ENCODE peak calls at places on chromosomes 7 and 10, in six cellular contexts. O is suprapubic skin; S is transverse colon; T is CD8-positive, alpha-beta T cell; P is brain microvascular endothelial cell; V is cardiac muscle cell. M is an unnamed sample.

GRCh38 chr10:73950569-73950968 is 39.6 kb downstream of the PLAU start:
- DNase-seq in O (no peak), V (no peak), S (no peak), P (no peak), T (no peak), M (no peak)

GRCh38 chr10:46552526-46553237 is 3.8 kb downstream of the GPRIN2 start:
- DNase-seq in O (peak; percentile 76), V (no peak), T (peak; percentile 10), P (no peak), S (peak; percentile 39), M (no peak)

GRCh38 chr7:19969859-19970493 is 196.6 kb upstream of the TMEM196 start:
- DNase-seq in O (no peak), T (no peak), V (peak; percentile 60), P (peak; percentile 36), S (no peak), M (no peak)

GRCh38 chr7:64880322-64881297 is 22.5 kb upstream of the ZNF273 start:
- DNase-seq in P (no peak), S (no peak), V (no peak), T (no peak), O (peak; percentile 65), M (no peak)

GRCh38 chr7:106120500-106120899 is 8.4 kb upstream of the SYPL1 start:
- DNase-seq in T (no peak), O (no peak), S (no peak), P (no peak), V (no peak), M (no peak)

GRCh38 chr7:2601907-2602735 is 29.7 kb upstream of the TTYH3 start:
- DNase-seq in V (no peak), S (no peak), O (no peak), P (no peak), T (no peak), M (no peak)

GRCh38 chr7:30240401-30240800 is 44.0 kb upstream of the ZNRF2 start:
- DNase-seq in V (peak; percentile 57), P (no peak), S (no peak), O (no peak), T (no peak), M (no peak)

GRCh38 chr7:149179241-149179640 is 16.1 kb upstream of the ZNF282 start:
- DNase-seq in T (no peak), S (no peak), V (no peak), O (no peak), P (no peak), M (no peak)

GRCh38 chr7:145219461-145219860 is 383.6 kb upstream of the TPK1 start:
- DNase-seq in T (no peak), V (peak; percentile 0), P (no peak), S (no peak), O (no peak), M (no peak)

GRCh38 chr10:96719850-96720421 is 378 bp downstream of the PIK3AP1 start:
- DNase-seq in P (no peak), V (peak; percentile 6), T (peak; percentile 63), O (peak; percentile 82), S (peak; percentile 83), M (no peak)

GRCh38 chr7:99418260-99418659 is 9.5 kb downstream of the BUD31 start:
- DNase-seq in V (no peak), O (no peak), T (no peak), P (no peak), S (no peak), M (no peak)

GRCh38 chr7:22178735-22179134 is 178.2 kb downstream of the RAPGEF5 start:
- DNase-seq in O (no peak), S (no peak), V (no peak), P (no peak), T (no peak), M (no peak)

GRCh38 chr10:103493911-103494877 is 689 bp downstream of the NEURL1 start:
- DNase-seq in S (no peak), P (no peak), T (peak; percentile 24), O (no peak), V (no peak), M (no peak)

GRCh38 chr7:18829518-18830252 is 287.8 kb downstream of the TWIST1 start:
- DNase-seq in P (peak; percentile 60), S (no peak), T (no peak), O (no peak), V (peak; percentile 79), M (peak; percentile 31)

GRCh38 chr10:4162571-4163286 is 377.7 kb upstream of the KLF6 start:
- DNase-seq in O (no peak), S (no peak), V (no peak), P (no peak), T (no peak), M (no peak)

GRCh38 chr7:92872701-92873100 is 36.3 kb upstream of the CDK6 start:
- DNase-seq in T (no peak), O (no peak), V (peak; percentile 36), S (no peak), P (no peak), M (no peak)

GRCh38 chr7:122746948-122747347 is 44.2 kb upstream of the RNF148 start:
- DNase-seq in P (no peak), O (no peak), T (no peak), S (no peak), V (no peak), M (no peak)

GRCh38 chr7:129831424-129832058 is 121.2 kb downstream of the UBE2H start:
- DNase-seq in S (no peak), O (no peak), P (peak; percentile 79), V (peak; percentile 83), T (no peak), M (peak; percentile 87)

GRCh38 chr7:129828989-129829676 is 123.6 kb downstream of the UBE2H start:
- DNase-seq in V (no peak), S (no peak), P (no peak), O (no peak), T (no peak), M (no peak)

GRCh38 chr7:129828078-129828762 is 124.5 kb downstream of the UBE2H start:
- DNase-seq in O (no peak), T (no peak), V (no peak), S (no peak), P (no peak), M (no peak)

GRCh38 chr7:129830949-129831348 is 121.8 kb downstream of the UBE2H start:
- DNase-seq in S (no peak), O (no peak), T (no peak), P (no peak), V (no peak), M (no peak)

DNA sequence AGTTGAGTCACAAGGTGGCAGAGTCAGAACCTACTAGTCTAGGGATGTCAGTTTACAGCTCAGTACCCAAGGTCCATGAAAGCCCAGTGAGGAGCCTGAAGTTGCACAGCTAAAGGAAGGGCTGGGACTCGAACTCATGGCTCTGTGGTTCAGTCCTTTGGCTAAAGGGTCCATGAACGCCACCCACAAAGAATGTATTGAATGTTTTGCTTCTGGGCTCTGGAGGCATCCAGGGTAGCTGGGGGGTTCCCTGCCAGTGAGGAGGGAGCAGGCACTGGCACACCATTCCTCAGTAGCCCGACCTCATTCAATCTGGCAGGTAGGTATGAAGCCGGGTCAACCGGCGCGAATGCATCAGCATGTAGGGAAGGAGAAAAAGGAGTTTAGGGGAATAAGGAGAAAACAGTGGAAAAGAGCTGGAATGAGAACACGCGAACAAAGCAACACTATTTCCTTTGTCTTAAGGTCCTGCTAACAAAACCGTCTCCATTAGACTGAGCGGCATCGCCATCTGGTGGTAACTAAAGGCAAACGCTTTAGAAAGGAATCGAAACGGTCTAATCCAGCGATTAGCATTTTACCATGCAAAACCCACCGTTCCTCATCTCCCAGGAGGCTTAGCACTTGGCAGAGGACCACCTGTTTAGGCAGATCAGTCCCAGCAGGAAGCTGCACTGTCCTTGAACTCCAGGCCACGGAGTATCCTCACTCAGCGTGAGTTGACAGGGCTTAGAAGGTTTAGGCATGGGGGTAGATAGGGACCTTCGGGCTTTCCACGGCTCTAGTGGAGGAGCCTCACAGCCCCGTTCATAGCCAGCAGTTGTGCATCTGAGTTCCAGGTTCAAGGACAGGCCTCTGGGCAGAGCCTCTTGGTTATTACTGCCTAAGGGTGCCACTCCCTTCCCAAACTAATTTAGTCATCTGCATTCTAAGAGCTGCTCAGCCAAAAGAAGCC is 122.8 kb downstream of the UBE2H start:
- DNase-seq in T (peak; percentile 63), P (peak; percentile 56), V (peak; percentile 89), S (peak; percentile 65), O (peak; percentile 84), M (no peak)
- TF ChIP-seq CTCF in T (peak; percentile 78), P (peak; percentile 86), V (peak; percentile 87), S (peak; percentile 71), O (peak; percentile 80), M (peak; percentile 67)

DNA sequence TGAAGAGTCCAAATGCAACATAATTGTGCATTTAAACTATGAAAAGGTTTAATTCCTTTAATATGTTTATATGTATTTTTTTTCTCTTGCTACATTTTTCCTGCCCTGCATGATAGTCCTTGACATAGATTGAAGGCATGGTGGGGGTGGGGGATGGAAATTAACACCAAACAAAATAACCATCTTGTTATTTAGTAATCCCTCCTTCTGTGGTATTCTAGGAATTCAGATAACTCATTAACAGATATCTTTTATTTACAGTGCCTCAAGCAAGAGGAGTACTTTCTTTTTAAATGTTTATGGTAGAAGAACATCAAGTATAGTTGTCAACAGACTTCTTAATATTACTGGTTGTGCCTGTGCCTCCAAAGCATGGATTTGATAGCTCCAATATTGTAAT is 337.6 kb upstream of the SEMA3A start:
- DNase-seq in P (no peak), T (no peak), O (no peak), S (no peak), V (no peak), M (no peak)
- H3K4me3 ChIP-seq in P (no peak overlapping the region), T (no peak overlapping the region), O (no peak overlapping the region), S (no peak overlapping the region), V (no peak overlapping the region), M (no peak overlapping the region)

DNA sequence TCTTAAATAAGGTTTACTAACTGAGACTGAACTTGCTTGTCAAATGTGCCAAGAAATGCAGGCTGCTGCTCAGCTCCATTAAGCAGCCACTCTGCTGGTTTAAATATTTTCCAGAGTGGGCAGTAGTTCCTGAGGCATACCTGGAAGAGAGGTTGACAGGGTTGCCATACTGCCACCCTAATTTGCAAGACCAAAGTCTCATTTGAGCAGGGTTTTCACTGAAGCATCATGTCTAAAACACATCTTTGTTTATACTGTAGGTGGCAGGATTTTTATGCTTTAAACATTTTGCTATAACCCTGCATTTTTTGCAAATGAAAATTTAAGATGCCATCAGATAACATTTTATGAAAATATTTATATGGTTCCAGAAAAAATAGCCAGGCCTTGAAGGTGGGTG is 618.0 kb upstream of the LRRTM3 start:
- DNase-seq in S (no peak), O (no peak), T (no peak), V (no peak), P (no peak), M (no peak)
- TF ChIP-seq CTCF in S (no peak), O (no peak), T (no peak), V (no peak), P (peak; percentile 23), M (no peak)

DNA sequence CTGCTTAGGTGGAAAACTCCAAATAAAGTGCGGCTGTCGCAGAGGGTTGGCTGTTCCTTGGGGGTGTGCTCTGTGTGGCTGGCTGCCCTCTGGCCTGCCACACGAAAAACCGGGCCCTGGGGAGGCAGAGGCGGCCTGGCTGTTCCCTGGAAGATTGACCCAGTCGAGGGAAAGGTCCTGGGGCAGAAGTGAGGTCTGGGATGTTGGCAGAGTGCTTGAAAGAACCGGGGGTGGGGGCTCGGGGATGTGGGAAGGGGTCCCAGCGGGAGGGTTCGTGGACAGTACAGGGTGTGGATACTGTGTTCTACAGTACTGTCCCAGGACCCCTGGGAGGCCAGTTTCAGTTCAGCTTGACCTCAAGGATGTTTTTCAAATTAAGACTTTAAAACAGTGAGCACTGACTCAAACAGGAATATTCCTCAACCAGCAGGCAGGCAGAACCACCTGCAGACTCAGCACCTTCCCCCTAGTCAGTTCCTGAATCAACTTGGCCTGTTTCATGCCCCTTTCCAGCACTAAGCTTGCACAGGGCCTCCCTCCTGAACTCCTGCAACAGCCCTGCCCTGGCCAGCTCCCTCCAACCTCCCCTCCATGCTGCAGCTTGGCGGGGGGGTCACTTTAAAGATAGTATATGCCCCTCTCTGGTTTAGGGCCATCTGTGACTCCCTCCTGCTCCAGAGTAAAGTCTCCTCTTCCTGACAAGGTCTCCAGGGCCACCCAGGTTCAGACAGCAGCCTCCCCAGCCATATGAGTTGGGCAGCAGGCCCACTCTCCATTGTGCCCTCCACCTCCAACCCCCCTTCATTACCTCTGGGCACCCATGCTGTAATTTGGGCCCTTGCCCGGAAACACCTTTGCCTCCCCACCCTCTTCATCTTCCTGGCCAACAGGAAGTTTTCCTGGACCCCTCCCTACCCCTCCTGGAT is 3.2 kb upstream of the ATP6V1F start:
- DNase-seq in O (no peak), T (no peak), P (no peak), V (no peak), S (no peak), M (no peak)
- H3K4me3 ChIP-seq in O (no peak overlapping the region), T (no peak overlapping the region), P (no peak overlapping the region), V (no peak overlapping the region), S (no peak overlapping the region), M (no peak overlapping the region)

M was measured in AG04449.